ENCODE peak calls at places on chromosomes 2 and 18, in five cellular contexts. E is EL, I is gastrocnemius medialis, W is fibroblast of the aortic adventitia, P is lung microvascular endothelial cell. Y is an unnamed sample.

GRCh38 chr2:181471227-181471626 is 14.0 kb downstream of the ITGA4 start:
- DNase-seq in E (peak; percentile 31), I (no peak), W (no peak), P (peak; percentile 51), Y (peak; percentile 7)

GRCh38 chr2:69716555-69717120 is 25.3 kb upstream of the ANXA4 start:
- DNase-seq in E (peak; percentile 14), I (no peak), W (peak; percentile 70), P (no peak), Y (peak; percentile 71)

GRCh38 chr2:130372055-130372832 is 16.4 kb downstream of the PTPN18 start:
- DNase-seq in E (peak; percentile 86), I (peak; percentile 74), W (peak; percentile 77), P (peak; percentile 63), Y (peak; percentile 69)

GRCh38 chr2:207483066-207483465 is 46.7 kb upstream of the CREB1 start:
- DNase-seq in E (no peak), I (no peak), W (no peak), P (no peak), Y (no peak)

GRCh38 chr2:134243244-134243643 is 10.6 kb upstream of the MGAT5 start:
- DNase-seq in E (no peak), I (no peak), W (no peak), P (no peak), Y (no peak)

GRCh38 chr2:205654878-205655601 is 27.3 kb upstream of the NRP2 start:
- DNase-seq in E (peak; percentile 79), I (no peak), W (peak; percentile 81), P (no peak), Y (peak; percentile 88)

GRCh38 chr2:118845843-118846666 is 1.4 kb downstream of the EN1 start:
- DNase-seq in E (no peak), I (no peak), W (no peak), P (no peak), Y (no peak)

GRCh38 chr2:229728360-229728759 is 14.0 kb upstream of the DNER start:
- DNase-seq in E (peak; percentile 54), I (no peak), W (no peak), P (no peak), Y (peak; percentile 3)

GRCh38 chr2:1584051-1584531 is 160.2 kb downstream of the PXDN start:
- DNase-seq in E (no peak), I (no peak), W (no peak), P (no peak), Y (no peak)

GRCh38 chr2:85524567-85524923 is 14.4 kb upstream of the MAT2A start:
- DNase-seq in E (no peak), I (peak; percentile 9), W (no peak), P (no peak), Y (no peak)

GRCh38 chr18:58819051-58819450 is 45.6 kb upstream of the ZNF532 start:
- DNase-seq in E (no peak), I (no peak), W (no peak), P (no peak), Y (no peak)

GRCh38 chr2:235594041-235594440 is 100.2 kb downstream of the AGAP1 start:
- DNase-seq in E (peak; percentile 69), I (no peak), W (peak; percentile 91), P (peak; percentile 87), Y (peak; percentile 89)

GRCh38 chr2:162000466-162000865 is 73.5 kb downstream of the DPP4 start:
- DNase-seq in E (no peak), I (no peak), W (peak; percentile 75), P (no peak), Y (no peak)

GRCh38 chr2:203656522-203657287 is 49.7 kb upstream of the CD28 start:
- DNase-seq in E (peak; percentile 23), I (peak; percentile 49), W (peak; percentile 73), P (peak; percentile 14), Y (peak; percentile 35)

GRCh38 chr18:58044370-58045264 is 591 bp downstream of the NEDD4L start:
- DNase-seq in E (peak; percentile 64), I (no peak), W (peak; percentile 13), P (peak; percentile 6), Y (peak; percentile 34)

GRCh38 chr2:73105511-73105971 is 7.2 kb downstream of the RAB11FIP5 start:
- DNase-seq in E (peak; percentile 39), I (no peak), W (no peak), P (no peak), Y (no peak)

GRCh38 chr2:70930371-70931329 is 5.0 kb upstream of the ATP6V1B1 start:
- DNase-seq in E (no peak), I (no peak), W (no peak), P (no peak), Y (no peak)

GRCh38 chr2:23293063-23293462 is 91.9 kb upstream of the KLHL29 start:
- DNase-seq in E (peak; percentile 42), I (peak; percentile 28), W (peak; percentile 20), P (no peak), Y (no peak)

Y was measured in IMR-90.